ENCODE peak calls at places on chromosomes 5 and 9, in nine cellular contexts. C, R, Z, X, S, G, U, Y and F are unnamed samples.

GRCh38 chr5:72596956-72597355 is 89.7 kb upstream of the ZNF366 start:
- DNase-seq in Y (no peak), R (no peak), Z (no peak), S (no peak), X (no peak), C (no peak), U (no peak), G (no peak), F (no peak)

GRCh38 chr5:378976-379742 is 57.6 kb downstream of the AHRR start:
- DNase-seq in R (no peak), G (peak; percentile 19), Y (no peak), C (no peak), S (peak; percentile 27), U (no peak), X (no peak), Z (peak; percentile 5), F (no peak)

GRCh38 chr9:127637322-127637847 is 25.3 kb downstream of the STXBP1 start:
- DNase-seq in C (no peak), X (no peak), Y (no peak), U (peak; percentile 84), G (no peak), R (no peak), S (no peak), Z (peak; percentile 64), F (no peak)

GRCh38 chr9:7536310-7536939 is 263.2 kb downstream of the DMAC1 start:
- DNase-seq in Y (peak; percentile 68), R (peak; percentile 12), X (no peak), C (peak; percentile 16), U (peak; percentile 49), S (peak; percentile 89), Z (peak; percentile 69), G (no peak), F (peak; percentile 53)

GRCh38 chr5:122493776-122494518 is 181.9 kb downstream of the SNCAIP start:
- DNase-seq in U (peak; percentile 40), G (no peak), S (no peak), Y (no peak), X (no peak), R (no peak), Z (no peak), C (no peak), F (no peak)

GRCh38 chr9:27572036-27572435 is 1.2 kb downstream of the C9orf72 start:
- DNase-seq in Z (no peak), U (no peak), C (no peak), R (no peak), S (no peak), X (no peak), G (no peak), Y (no peak), F (no peak)

GRCh38 chr9:80383347-80383746 is 811.6 kb downstream of the TLE4 start:
- DNase-seq in Z (no peak), G (no peak), R (no peak), C (no peak), U (no peak), S (no peak), Y (no peak), X (no peak), F (no peak)

GRCh38 chr5:163342301-163342700 is 95.1 kb upstream of the CCNG1 start:
- DNase-seq in S (no peak), R (no peak), X (no peak), Y (no peak), G (no peak), C (no peak), Z (no peak), U (no peak), F (no peak)

GRCh38 chr9:76023715-76024195 is 133.3 kb downstream of the PCSK5 start:
- DNase-seq in X (peak; percentile 60), Z (no peak), Y (no peak), G (no peak), U (no peak), C (no peak), S (no peak), R (peak; percentile 65), F (no peak)

GRCh38 chr5:109350537-109351270 is 59.1 kb downstream of the PJA2 start:
- DNase-seq in C (no peak), Y (no peak), Z (no peak), R (no peak), G (no peak), U (no peak), X (no peak), S (no peak), F (no peak)

GRCh38 chr9:113215142-113215541 is 5.9 kb downstream of the FKBP15 start:
- DNase-seq in Y (no peak), C (no peak), X (no peak), R (peak; percentile 43), G (no peak), Z (no peak), S (no peak), U (peak; percentile 90), F (no peak)

GRCh38 chr9:137436761-137437600 is 4.2 kb downstream of the ENTPD8 start:
- DNase-seq in Y (no peak), G (peak; percentile 38), C (no peak), U (peak; percentile 63), Z (peak; percentile 68), X (no peak), S (no peak), R (no peak), F (no peak)

GRCh38 chr5:177404641-177405134 is 4.2 kb upstream of the PFN3 start:
- DNase-seq in Z (no peak), R (no peak), Y (no peak), X (no peak), S (no peak), C (no peak), U (no peak), G (peak; percentile 64), F (no peak)

GRCh38 chr5:72282878-72283277 is 37.2 kb downstream of the MRPS27 start:
- DNase-seq in G (no peak), Z (no peak), S (no peak), U (no peak), C (no peak), R (no peak), Y (no peak), X (no peak), F (no peak)

GRCh38 chr5:108801776-108802175 is 54.1 kb downstream of the FER start:
- DNase-seq in S (no peak), Z (no peak), Y (no peak), U (no peak), R (no peak), C (no peak), X (no peak), G (no peak), F (no peak)

GRCh38 chr5:37658440-37658839 is 181.4 kb downstream of the GDNF start:
- DNase-seq in Y (no peak), Z (no peak), C (no peak), S (no peak), R (no peak), G (no peak), X (no peak), U (no peak), F (no peak)

GRCh38 chr5:173789031-173789920 is 98.9 kb upstream of the CPEB4 start:
- DNase-seq in Y (no peak), X (no peak), G (no peak), U (peak; percentile 93), S (no peak), Z (no peak), C (no peak), R (no peak), F (peak; percentile 13)

DNA sequence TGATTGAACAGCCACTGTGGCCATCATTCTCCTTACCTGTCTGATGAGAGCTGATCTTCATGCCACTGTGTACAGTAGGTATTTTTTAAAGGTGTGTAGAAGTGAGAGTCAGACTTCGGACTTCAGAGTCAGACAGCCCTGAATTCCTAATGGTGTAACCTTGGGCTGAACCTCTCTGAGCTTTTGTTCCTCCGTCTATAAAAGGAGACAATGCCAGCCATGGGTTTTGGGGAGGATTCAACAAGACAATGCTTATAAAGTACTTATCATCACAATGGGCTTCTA is 18.7 kb downstream of the GSN start:
- DNase-seq in R (no peak), S (no peak), C (no peak), G (no peak), X (no peak), Y (no peak), Z (no peak), U (peak; percentile 86), F (no peak)
- H3K4me1 ChIP-seq in R (no peaks in the 10 kb centered on the region), S (peaks cover 26% of the 10 kb centered on the region), C (peaks cover 96% of the 10 kb centered on the region), G (peaks cover 97% of the 10 kb centered on the region), X (no peaks in the 10 kb centered on the region), Y (peaks cover 24% of the 10 kb centered on the region), Z (peaks cover 43% of the 10 kb centered on the region), U (peaks cover 33% of the 10 kb centered on the region), F (peaks cover 69% of the 10 kb centered on the region)

GRCh38 chr5:99169309-99169708 is 240.5 kb upstream of the CHD1 start:
- DNase-seq in X (no peak), C (no peak), Y (no peak), Z (no peak), G (no peak), R (no peak), U (no peak), S (no peak), F (no peak)
- H3K4me1 ChIP-seq in X (no peaks in the 10 kb centered on the region), C (no peaks in the 10 kb centered on the region), Y (no peaks in the 10 kb centered on the region), Z (no peaks in the 10 kb centered on the region), G (no peaks in the 10 kb centered on the region), R (no peaks in the 10 kb centered on the region), U (no peaks in the 10 kb centered on the region), S (no peaks in the 10 kb centered on the region), F (no peaks in the 10 kb centered on the region)

GRCh38 chr9:35071814-35072460 is 488 bp downstream of the VCP start:
- DNase-seq in U (peak; percentile 81), X (peak; percentile 80), R (peak; percentile 77), S (peak; percentile 92), C (peak; percentile 86), Z (peak; percentile 80), G (peak; percentile 94), Y (peak; percentile 89), F (peak; percentile 84)
- H3K4me1 ChIP-seq in U (peaks cover 7% of the 10 kb centered on the region), X (peaks cover 52% of the 10 kb centered on the region), R (peaks cover 42% of the 10 kb centered on the region), S (no peaks in the 10 kb centered on the region), C (peaks cover 39% of the 10 kb centered on the region), Z (peaks cover 15% of the 10 kb centered on the region), G (peaks cover 39% of the 10 kb centered on the region), Y (peaks cover 6% of the 10 kb centered on the region), F (peaks cover 42% of the 10 kb centered on the region)

GRCh38 chr5:150530992-150531588 is 23.2 kb downstream of the NDST1 start:
- DNase-seq in Z (no peak), Y (no peak), G (peak; percentile 25), U (no peak), S (no peak), X (no peak), C (no peak), R (no peak), F (no peak)

GRCh38 chr5:150527808-150528207 is 19.9 kb downstream of the NDST1 start:
- DNase-seq in S (no peak), Y (no peak), U (no peak), R (no peak), Z (no peak), C (no peak), G (peak; percentile 61), X (no peak), F (no peak)

GRCh38 chr5:150529555-150529954 is 21.6 kb downstream of the NDST1 start:
- DNase-seq in Z (no peak), G (no peak), S (peak; percentile 82), Y (no peak), X (no peak), C (no peak), R (no peak), U (no peak), F (no peak)

GRCh38 chr5:150530423-150530822 is 22.5 kb downstream of the NDST1 start:
- DNase-seq in Z (no peak), Y (no peak), R (no peak), X (no peak), U (no peak), C (no peak), G (peak; percentile 16), S (no peak), F (no peak)

DNA sequence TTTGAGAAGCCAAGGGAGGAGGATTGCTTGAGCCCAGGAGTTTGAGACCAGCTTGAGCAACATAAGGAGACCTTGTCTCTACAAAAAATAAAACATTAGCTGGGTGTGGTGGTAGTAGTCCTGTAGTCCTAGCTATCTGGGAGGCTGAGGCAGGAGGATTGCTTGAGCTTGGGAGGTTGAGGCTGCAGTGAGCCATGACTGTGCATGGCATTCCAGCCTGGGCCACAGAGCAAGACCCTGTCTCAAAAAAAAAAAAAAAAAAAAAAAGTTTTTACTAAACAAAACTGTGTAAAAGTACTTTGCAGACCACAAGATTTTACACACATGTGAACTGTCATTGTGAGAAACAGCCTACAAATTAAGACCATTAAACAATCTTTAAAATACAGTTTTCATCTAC is 21.2 kb downstream of the NDST1 start:
- DNase-seq in Y (no peak), S (no peak), X (no peak), Z (no peak), U (no peak), R (no peak), G (no peak), C (no peak), F (no peak)
- H3K4me1 ChIP-seq in Y (peaks cover 14% of the 10 kb centered on the region), S (peaks cover 9% of the 10 kb centered on the region), X (no peaks in the 10 kb centered on the region), Z (no peaks in the 10 kb centered on the region), U (no peaks in the 10 kb centered on the region), R (no peaks in the 10 kb centered on the region), G (peaks cover 64% of the 10 kb centered on the region), C (peaks cover 84% of the 10 kb centered on the region), F (peaks cover 31% of the 10 kb centered on the region)